ENCODE peak calls at places on chromosomes 1 and 21, in seven cellular contexts. Z is stimulated activated naive CD4-positive, alpha-beta T cell; N is kidney tubule cell; T is HT1080; M is tibial nerve; F is mesendoderm; X is CD4-positive, CD25-positive, alpha-beta regulatory T cell. A is an unnamed sample.

GRCh38 chr1:170765712-170766330 is 101.9 kb downstream of the PRRX1 start:
- DNase-seq in Z (no peak), N (peak), T (peak), M (peak), F (peak), X (no peak), A (peak)

GRCh38 chr1:186700688-186701087 is 20.5 kb upstream of the PTGS2 start:
- DNase-seq in Z (no peak), N (no peak), T (no peak), M (no peak), F (no peak), X (no peak), A (no peak)

GRCh38 chr1:245537992-245538391 is 383.2 kb downstream of the KIF26B start:
- DNase-seq in Z (no peak), N (peak), T (peak), M (no peak), F (peak), X (no peak), A (peak)

GRCh38 chr21:29196021-29196663 is 65.7 kb downstream of the MAP3K7CL start:
- DNase-seq in Z (peak), N (peak), T (peak), M (peak), F (peak), X (peak), A (peak)

GRCh38 chr1:24972257-24973242 is 42.5 kb upstream of the RUNX3 start:
- DNase-seq in Z (no peak), N (peak), T (peak), M (no peak), F (peak), X (no peak), A (no peak)

GRCh38 chr1:75836528-75836927 is 39.8 kb downstream of the MSH4 start:
- DNase-seq in Z (no peak), N (no peak), T (no peak), M (no peak), F (no peak), X (no peak), A (no peak)

GRCh38 chr1:224727851-224728250 is 111.7 kb downstream of the CNIH3 start:
- DNase-seq in Z (no peak), N (no peak), T (no peak), M (no peak), F (no peak), X (no peak), A (peak)

GRCh38 chr1:165696625-165697100 is 1.7 kb downstream of the ALDH9A1 start:
- DNase-seq in Z (no peak), N (peak), T (no peak), M (peak), F (no peak), X (no peak), A (peak)

GRCh38 chr1:97174039-97174704 is 452.6 kb downstream of the PTBP2 start:
- DNase-seq in Z (no peak), N (no peak), T (no peak), M (no peak), F (no peak), X (no peak), A (no peak)

GRCh38 chr1:160607051-160608032 is 28.0 kb upstream of the CD84 start:
- DNase-seq in Z (peak), N (peak), T (peak), M (peak), F (peak), X (peak), A (peak)

GRCh38 chr1:247085310-247085709 is 6.7 kb upstream of the ZNF670 start:
- DNase-seq in Z (no peak), N (no peak), T (no peak), M (no peak), F (no peak), X (no peak), A (no peak)

GRCh38 chr21:44932366-44933181 is 7.3 kb upstream of the SLX9 start:
- DNase-seq in Z (peak), N (peak), T (no peak), M (no peak), F (no peak), X (peak), A (no peak)

GRCh38 chr1:242140871-242141270 is 142.0 kb upstream of the MAP1LC3C start:
- DNase-seq in Z (no peak), N (peak), T (peak), M (no peak), F (no peak), X (no peak), A (no peak)

GRCh38 chr1:20485527-20486456 is at the start of gene CAMK2N1:
- DNase-seq in Z (no peak), N (peak), T (peak), M (no peak), F (peak), X (peak), A (peak)

GRCh38 chr1:3323021-3323790 is 131.3 kb upstream of the ARHGEF16 start:
- DNase-seq in Z (no peak), N (peak), T (no peak), M (no peak), F (no peak), X (no peak), A (no peak)

GRCh38 chr1:11729498-11730428 is 6.2 kb upstream of the AGTRAP start:
- DNase-seq in Z (no peak), N (peak), T (no peak), M (peak), F (peak), X (no peak), A (no peak)

GRCh38 chr1:83508485-83509151 is 490.3 kb downstream of the TTLL7 start:
- DNase-seq in Z (peak), N (no peak), T (peak), M (peak), F (peak), X (peak), A (no peak)